ENCODE peak calls at places on chromosomes 6 and 20, in eight cellular contexts. T is CD4-positive, CD25-positive, alpha-beta regulatory T cell; D is pancreas; N is Caco-2; H is tibial artery; Q is fibroblast of lung; P is adrenal gland; B is heart right ventricle. I is an unnamed sample.
A peak's percentile ranks its signal among the peaks of the same experiment; 100 is the strongest.

GRCh38 chr20:9838035-9838377 is 870 bp downstream of the PAK5 start:
- DNase-seq in N (no peak), D (no peak), P (no peak), T (no peak), H (no peak), Q (peak; percentile 2), B (no peak), I (no peak)

GRCh38 chr20:9323622-9324021 is 190.8 kb upstream of the LAMP5 start:
- DNase-seq in N (peak; percentile 41), D (no peak), B (no peak), H (no peak), T (no peak), Q (no peak), P (no peak), I (peak; percentile 36)

GRCh38 chr20:54086444-54087134 is 16.2 kb upstream of the BCAS1 start:
- DNase-seq in T (no peak), H (no peak), P (no peak), B (no peak), Q (peak; percentile 48), N (no peak), D (no peak), I (no peak)

GRCh38 chr6:89655122-89655521 is 16.6 kb upstream of the LYRM2 start:
- DNase-seq in B (no peak), P (no peak), T (no peak), H (no peak), N (no peak), D (no peak), Q (no peak), I (no peak)

GRCh38 chr20:41047279-41047974 is 18.8 kb downstream of the TOP1 start:
- DNase-seq in D (no peak), B (no peak), T (peak; percentile 8), Q (no peak), H (no peak), N (no peak), P (no peak), I (no peak)

GRCh38 chr6:43500921-43501320 is 9.2 kb downstream of the LRRC73 start:
- DNase-seq in B (no peak), D (no peak), Q (no peak), P (no peak), T (no peak), H (no peak), N (no peak), I (no peak)

GRCh38 chr20:61490721-61491120 is 238.7 kb downstream of the CDH4 start:
- DNase-seq in P (no peak), Q (no peak), D (no peak), T (no peak), H (no peak), N (no peak), B (no peak), I (no peak)

GRCh38 chr20:51637241-51637640 is 94.7 kb upstream of the NFATC2 start:
- DNase-seq in N (no peak), Q (no peak), T (no peak), D (no peak), H (no peak), B (no peak), P (no peak), I (no peak)

GRCh38 chr20:5400164-5400762 is 83.5 kb upstream of the PROKR2 start:
- DNase-seq in B (no peak), H (no peak), Q (peak; percentile 2), P (no peak), N (no peak), T (peak; percentile 3), D (no peak), I (no peak)

GRCh38 chr6:101090281-101090680 is 209.2 kb upstream of the ASCC3 start:
- DNase-seq in Q (no peak), D (no peak), N (no peak), H (no peak), T (no peak), P (no peak), B (no peak), I (no peak)

GRCh38 chr6:134316733-134317431 is 1.0 kb downstream of the SGK1 start:
- DNase-seq in P (no peak), D (no peak), Q (no peak), N (no peak), H (no peak), B (no peak), T (no peak), I (no peak)

GRCh38 chr6:130503146-130503545 is 137.3 kb downstream of the TMEM200A start:
- DNase-seq in Q (peak; percentile 88), T (no peak), D (no peak), B (no peak), P (no peak), N (no peak), H (no peak), I (no peak)

GRCh38 chr6:14544689-14545088 is 427.1 kb downstream of the CD83 start:
- DNase-seq in P (no peak), D (no peak), B (no peak), N (no peak), Q (no peak), T (no peak), H (no peak), I (no peak)

GRCh38 chr20:19817017-19817416 is 59.0 kb downstream of the RIN2 start:
- DNase-seq in H (no peak), N (no peak), P (peak; percentile 39), D (no peak), Q (peak; percentile 54), B (no peak), T (no peak), I (no peak)

GRCh38 chr20:50144362-50144761 is 9.2 kb downstream of the PEDS1 start:
- DNase-seq in B (no peak), P (peak; percentile 85), D (no peak), N (no peak), T (no peak), H (peak; percentile 85), Q (peak; percentile 97), I (no peak)

GRCh38 chr20:61422636-61423425 is 170.8 kb downstream of the CDH4 start:
- DNase-seq in T (no peak), Q (no peak), H (no peak), B (no peak), N (no peak), P (no peak), D (no peak), I (peak; percentile 43)

GRCh38 chr20:58891686-58892125 is 39.2 kb downstream of the GNAS start:
- DNase-seq in Q (peak; percentile 45), T (peak; percentile 49), B (peak; percentile 44), N (peak; percentile 73), H (no peak), P (peak; percentile 54), D (no peak), I (peak; percentile 80)

GRCh38 chr20:64055893-64056638 is 6.6 kb upstream of the SOX18 start:
- DNase-seq in T (no peak), Q (no peak), H (no peak), D (no peak), P (no peak), B (peak; percentile 81), N (no peak), I (no peak)

GRCh38 chr6:98844244-98845161 is 10.1 kb downstream of the POU3F2 start:
- DNase-seq in H (no peak), P (no peak), B (no peak), Q (no peak), N (no peak), D (no peak), T (no peak), I (no peak)

GRCh38 chr6:135251416-135251815 is 70.3 kb downstream of the MYB start:
- DNase-seq in P (no peak), Q (no peak), H (no peak), B (no peak), T (no peak), N (no peak), D (peak; percentile 41), I (no peak)

GRCh38 chr20:10005885-10006284 is 28.9 kb upstream of the ANKEF1 start:
- DNase-seq in T (no peak), D (peak; percentile 76), H (no peak), Q (no peak), P (no peak), B (no peak), N (peak; percentile 61), I (no peak)

GRCh38 chr6:141123084-141123483 is 1009.6 kb upstream of the GJE1 start:
- DNase-seq in P (no peak), D (no peak), B (no peak), H (no peak), Q (no peak), T (no peak), N (no peak), I (no peak)

GRCh38 chr6:131602913-131603312 is 25.1 kb downstream of the MED23 start:
- DNase-seq in Q (peak; percentile 87), H (no peak), N (no peak), T (no peak), D (no peak), B (no peak), P (no peak), I (no peak)

GRCh38 chr6:20366082-20366834 is 35.4 kb upstream of the E2F3 start:
- DNase-seq in D (no peak), P (no peak), Q (no peak), H (no peak), B (no peak), T (peak; percentile 91), N (no peak), I (no peak)

GRCh38 chr6:31351734-31352496 is 5.1 kb downstream of the HLA-B start:
- DNase-seq in B (no peak), N (no peak), T (peak; percentile 36), D (no peak), Q (no peak), P (no peak), H (no peak), I (no peak)

GRCh38 chr20:44552568-44552949 is 29.8 kb upstream of the PKIG start:
- DNase-seq in D (no peak), P (no peak), H (no peak), N (no peak), Q (no peak), B (no peak), T (no peak), I (no peak)

GRCh38 chr6:16519265-16520242 is 241.7 kb downstream of the ATXN1 start:
- DNase-seq in B (no peak), T (no peak), Q (no peak), D (peak; percentile 50), N (no peak), H (no peak), P (no peak), I (no peak)

GRCh38 chr20:34475979-34476736 is 40.1 kb upstream of the DYNLRB1 start:
- DNase-seq in P (peak; percentile 69), Q (peak; percentile 25), D (peak; percentile 28), B (peak; percentile 61), H (peak; percentile 49), T (peak; percentile 11), N (no peak), I (peak; percentile 85)
- H3K36me3 ChIP-seq in P (peaks cover 43% of the 10 kb centered on the region), Q (peaks cover 6% of the 10 kb centered on the region), D (peaks cover under 1% of the 10 kb centered on the region), B (peaks cover 19% of the 10 kb centered on the region), H (peaks cover 25% of the 10 kb centered on the region), T (peaks cover 46% of the 10 kb centered on the region), N (peaks cover 12% of the 10 kb centered on the region), I (peaks cover 14% of the 10 kb centered on the region)

GRCh38 chr6:49552596-49552995 is 2.1 kb downstream of the C6orf141 start:
- DNase-seq in Q (no peak), N (no peak), D (no peak), B (no peak), H (no peak), P (no peak), T (no peak), I (no peak)
- H3K9me3 ChIP-seq in Q (no peaks in the 10 kb centered on the region), N (no peaks in the 10 kb centered on the region), D (no peaks in the 10 kb centered on the region), B (no peaks in the 10 kb centered on the region), H (no peaks in the 10 kb centered on the region), P (no peaks in the 10 kb centered on the region), T (no peaks in the 10 kb centered on the region), I (no peaks in the 10 kb centered on the region)

GRCh38 chr20:45780159-45780558 is 11.5 kb downstream of the WFDC3 start:
- DNase-seq in N (no peak), Q (no peak), D (no peak), P (no peak), B (no peak), H (no peak), T (no peak), I (no peak)
- H3K4me1 ChIP-seq in N (no peaks in the 10 kb centered on the region), Q (peaks cover 37% of the 10 kb centered on the region), D (peaks cover 57% of the 10 kb centered on the region), P (peaks cover 7% of the 10 kb centered on the region), B (peaks cover 27% of the 10 kb centered on the region), H (peaks cover 67% of the 10 kb centered on the region), T (peaks cover 7% of the 10 kb centered on the region), I (peaks cover 3% of the 10 kb centered on the region)

GRCh38 chr6:36684447-36684812 is 5.9 kb downstream of the CDKN1A start:
- DNase-seq in P (no peak), Q (no peak), D (no peak), T (no peak), B (no peak), N (no peak), H (no peak), I (no peak)
- H3K36me3 ChIP-seq in P (peaks cover 37% of the 10 kb centered on the region), Q (peaks cover 29% of the 10 kb centered on the region), D (peaks cover 7% of the 10 kb centered on the region), T (peaks cover 7% of the 10 kb centered on the region), B (peaks cover 38% of the 10 kb centered on the region), N (no peaks in the 10 kb centered on the region), H (peaks cover 48% of the 10 kb centered on the region), I (peaks cover 20% of the 10 kb centered on the region)

I was measured in kidney.